ENCODE peak calls at places on chromosome 2, in five cellular contexts. Z is PC-3, M is OCI-LY7, H is DND-41, T is GM23248. G is an unnamed sample. For H3K9me3, the result is how much of the 10 kb centered on the place peaks cover.

GRCh38 chr2:174205562-174205961 is 42.8 kb downstream of the OLA1 start:
- DNase-seq in M (no peak), H (no peak), T (no peak), Z (no peak), G (no peak)

GRCh38 chr2:156892449-156893335 is 364.8 kb upstream of the GALNT5 start:
- DNase-seq in M (peak), T (peak), H (peak), Z (peak), G (no peak)

GRCh38 chr2:11090158-11090557 is 65.1 kb upstream of the SLC66A3 start:
- DNase-seq in M (no peak), H (no peak), Z (no peak), T (no peak), G (no peak)

GRCh38 chr2:140650825-140651224 is 1480.0 kb downstream of the LRP1B start:
- DNase-seq in M (no peak), H (no peak), T (peak), Z (peak), G (no peak)

GRCh38 chr2:169734172-169734847 is 678 bp downstream of the KLHL23 start:
- DNase-seq in H (peak), M (no peak), T (peak), Z (peak), G (peak)

GRCh38 chr2:174615951-174616436 is 18.4 kb upstream of the WIPF1 start:
- DNase-seq in Z (peak), H (no peak), M (no peak), T (peak), G (peak)

GRCh38 chr2:196618661-196619060 is 20.9 kb upstream of the CCDC150 start:
- DNase-seq in H (no peak), M (no peak), T (peak), Z (no peak), G (no peak)

GRCh38 chr2:156673271-156673615 is 237.1 kb downstream of the GPD2 start:
- DNase-seq in Z (no peak), T (no peak), M (no peak), H (no peak), G (no peak)

GRCh38 chr2:120066708-120067547 is 54.1 kb downstream of the EPB41L5 start:
- DNase-seq in Z (peak), T (no peak), M (no peak), H (no peak), G (peak)

GRCh38 chr2:201344663-201345366 is 12.3 kb downstream of the FLACC1 start:
- DNase-seq in Z (peak), H (no peak), T (no peak), M (peak), G (peak)

GRCh38 chr2:16053437-16054257 is 113.3 kb downstream of the MYCN start:
- DNase-seq in H (no peak), Z (no peak), T (no peak), M (no peak), G (no peak)

GRCh38 chr2:233116946-233117345 is 56.8 kb downstream of the INPP5D start:
- DNase-seq in H (no peak), Z (no peak), M (no peak), T (no peak), G (no peak)

GRCh38 chr2:152098798-152099654 is at the start of gene CACNB4:
- DNase-seq in H (no peak), T (peak), Z (no peak), M (no peak), G (peak)

GRCh38 chr2:183253441-183254130 is 129.3 kb downstream of the NUP35 start:
- DNase-seq in H (no peak), T (no peak), Z (no peak), M (no peak), G (no peak)

GRCh38 chr2:133937669-133938068 is 316.2 kb upstream of the MGAT5 start:
- DNase-seq in M (no peak), Z (no peak), T (no peak), H (no peak), G (no peak)

GRCh38 chr2:127776122-127776780 is 34.7 kb downstream of the WDR33 start:
- DNase-seq in H (no peak), Z (no peak), M (no peak), T (peak), G (no peak)

GRCh38 chr2:113080134-113080533 is 12.4 kb downstream of the IL1F10 start:
- DNase-seq in H (peak), M (peak), Z (peak), T (peak), G (peak)

GRCh38 chr2:43221660-43222471 is 4.5 kb downstream of the ZFP36L2 start:
- DNase-seq in M (peak), Z (peak), H (peak), T (peak), G (peak)

GRCh38 chr2:212364106-212364505 is 174.5 kb downstream of the ERBB4 start:
- DNase-seq in T (peak), M (no peak), Z (peak), H (no peak), G (no peak)

GRCh38 chr2:135473567-135473966 is 57.5 kb downstream of the ZRANB3 start:
- DNase-seq in T (peak), M (peak), Z (peak), H (peak), G (peak)

DNA sequence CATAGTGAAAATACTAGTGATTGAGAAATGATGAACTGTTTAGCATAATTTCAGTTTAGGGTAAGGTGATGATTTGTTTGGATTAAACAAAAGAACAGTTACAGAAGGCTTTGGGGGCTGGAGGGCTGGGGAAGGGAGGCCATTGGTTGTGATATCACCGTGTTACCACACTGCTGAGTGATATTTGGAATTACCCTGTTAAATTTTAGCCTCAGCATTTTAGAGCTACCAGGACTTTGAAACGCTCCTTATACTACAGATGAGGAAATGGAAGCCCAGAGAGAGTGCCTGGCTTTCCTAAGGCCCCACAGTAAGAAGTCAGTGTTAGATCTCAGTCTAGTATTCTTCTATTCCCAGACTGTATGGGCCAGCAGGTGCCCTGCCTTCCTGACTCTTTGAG is 15.6 kb downstream of the ARHGEF33 start:
- DNase-seq in Z (no peak), H (no peak), M (no peak), T (no peak), G (no peak)
- H2AFZ ChIP-seq in Z (no peak), H (no peak), M (no peak), T (no peak), G (no peak)

DNA sequence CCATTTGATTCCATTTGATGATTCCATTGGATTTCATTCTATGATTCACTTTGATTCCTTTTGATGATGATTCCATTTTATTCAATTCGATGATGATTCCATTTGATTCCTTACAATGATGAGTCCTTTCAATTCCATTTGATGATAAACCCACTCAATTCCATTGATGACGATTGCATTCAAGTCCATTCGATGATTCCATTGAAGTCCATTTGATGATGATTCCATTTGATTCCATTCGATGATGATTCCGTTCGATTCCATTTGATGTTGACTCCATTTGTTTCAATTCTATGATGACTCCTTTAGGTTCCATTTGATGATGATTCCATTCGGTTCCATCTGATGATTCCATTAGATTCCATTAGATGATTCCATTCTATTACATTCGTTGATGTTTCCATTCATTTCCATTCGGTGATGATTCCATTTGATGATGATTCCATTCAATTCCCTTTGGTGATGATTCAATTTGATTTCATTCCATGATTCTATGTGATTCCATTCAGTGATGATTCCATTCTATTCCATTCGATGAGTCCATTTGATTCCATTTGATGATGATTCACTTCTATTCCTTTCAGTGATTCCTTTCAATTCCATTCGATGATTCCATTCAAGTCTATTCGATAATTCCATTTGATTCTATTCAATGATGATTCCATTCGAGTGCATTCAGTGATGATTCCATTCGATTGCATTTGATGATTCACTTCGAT is 1106.0 kb downstream of the RPIA start:
- DNase-seq in H (no peak), T (no peak), Z (no peak), M (no peak), G (no peak)
- H3K9me3 ChIP-seq in H (half or more), T (under half), Z (half or more), M (half or more), G (under half)

GRCh38 chr2:104476075-104476474 is 377.8 kb upstream of the POU3F3 start:
- DNase-seq in H (no peak), T (no peak), Z (no peak), M (no peak), G (no peak)

GRCh38 chr2:104476563-104476988 is 377.3 kb upstream of the POU3F3 start:
- DNase-seq in M (no peak), Z (no peak), T (no peak), H (no peak), G (no peak)

DNA sequence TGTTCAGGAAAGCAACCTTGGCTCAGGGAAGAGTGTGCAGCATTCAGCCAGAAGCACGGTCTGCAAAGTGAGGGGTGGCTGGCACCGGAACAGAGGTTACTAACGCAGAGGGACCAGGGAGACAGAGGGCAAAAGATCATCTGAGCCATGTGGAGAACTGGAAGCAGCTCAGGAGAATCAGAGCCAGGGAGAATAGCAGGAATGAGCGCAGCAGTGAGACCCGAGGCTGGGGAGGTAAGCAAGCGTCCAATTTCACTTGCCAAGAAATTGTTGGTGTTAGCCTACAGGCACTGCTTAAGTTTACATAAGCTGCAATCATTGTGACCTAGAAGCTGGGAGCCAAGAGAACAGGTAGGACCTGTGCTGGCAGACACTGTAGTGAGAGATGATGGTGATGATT is 372.6 kb upstream of the POU3F3 start:
- DNase-seq in M (no peak), Z (no peak), T (no peak), H (no peak), G (no peak)
- H3K4me3 ChIP-seq in M (no peak), Z (no peak), T (no peak), H (no peak), G (no peak)

GRCh38 chr2:53422979-53423378 is 344.6 kb upstream of the CHAC2 start:
- DNase-seq in Z (peak), T (peak), M (peak), H (peak), G (peak)
- H2AFZ ChIP-seq in Z (peak), T (no peak), M (peak), H (no peak), G (no peak)

GRCh38 chr2:236674646-236675045 is 105.0 kb downstream of the ACKR3 start:
- DNase-seq in Z (no peak), M (no peak), T (no peak), H (no peak), G (no peak)

GRCh38 chr2:236674238-236674637 is 104.6 kb downstream of the ACKR3 start:
- DNase-seq in H (no peak), Z (no peak), T (no peak), M (no peak), G (no peak)

GRCh38 chr2:236673823-236674185 is 104.2 kb downstream of the ACKR3 start:
- DNase-seq in M (no peak), H (no peak), T (no peak), Z (no peak), G (no peak)

GRCh38 chr2:236675526-236675925 is 105.9 kb downstream of the ACKR3 start:
- DNase-seq in M (no peak), T (no peak), H (no peak), Z (no peak), G (no peak)

DNA sequence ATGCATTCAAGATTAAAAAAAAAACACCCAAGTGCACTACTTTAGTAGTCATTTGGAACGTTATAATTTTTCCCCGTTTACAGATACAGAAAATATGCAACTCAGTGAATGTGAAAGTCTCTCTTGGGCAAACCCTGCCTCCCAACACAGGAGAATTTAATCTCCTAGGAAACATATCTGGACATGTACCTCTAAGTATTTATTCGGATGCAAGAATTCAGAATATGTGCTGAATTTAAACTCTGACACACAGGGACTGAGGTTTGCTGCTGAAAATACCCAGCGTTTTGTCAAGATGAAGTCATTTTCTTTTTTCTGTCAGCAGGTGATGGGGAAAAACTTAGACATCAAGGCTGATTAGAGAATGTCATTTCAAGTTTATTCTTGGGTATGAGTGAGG is 105.4 kb downstream of the ACKR3 start:
- DNase-seq in T (peak), M (no peak), H (no peak), Z (no peak), G (peak)
- H3K9me3 ChIP-seq in T (under half), M (under half), H (under half), Z (under half), G (under half)

DNA sequence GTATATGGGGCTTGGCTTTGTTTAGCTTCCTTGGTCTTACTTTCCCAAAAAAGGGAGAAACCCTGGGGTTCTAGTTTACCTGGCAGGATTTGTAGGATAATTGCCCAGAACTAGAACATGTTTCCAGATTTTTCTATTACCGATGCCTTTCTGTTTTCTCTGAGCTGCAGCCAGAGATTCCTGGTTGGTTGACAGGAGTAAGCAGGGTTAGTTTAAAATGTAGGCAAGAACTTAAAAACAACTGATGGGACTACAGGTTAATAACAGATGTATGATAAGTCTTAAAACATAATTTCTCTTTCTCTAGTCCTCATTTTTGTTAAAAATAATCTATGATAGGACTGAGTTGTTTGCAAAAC is 38.9 kb upstream of the GMCL1 start:
- DNase-seq in M (no peak), Z (no peak), H (no peak), T (no peak), G (no peak)
- H3K4me3 ChIP-seq in M (peak), Z (no peak), H (no peak), T (peak), G (no peak)

GRCh38 chr2:64420675-64421074 is 33.3 kb upstream of the LGALSL start:
- DNase-seq in M (no peak), T (no peak), Z (no peak), H (no peak), G (no peak)
- H2AFZ ChIP-seq in M (no peak), T (no peak), Z (no peak), H (no peak), G (no peak)